ENCODE peak calls at places on chromosomes 16 and 17, in four cellular contexts. E, N, S and A are unnamed samples.
A peak's percentile ranks its signal among the peaks of the same experiment; 100 is the strongest.

GRCh38 chr17:60862482-60862881 is 184.8 kb downstream of the BCAS3 start:
- DNase-seq in N (no peak), S (no peak), E (no peak), A (no peak)

GRCh38 chr16:85611455-85612190 is 1.5 kb upstream of the GSE1 start:
- DNase-seq in E (peak; percentile 81), N (peak; percentile 82), S (peak; percentile 24), A (no peak)

GRCh38 chr17:32222621-32223020 is 43.0 kb upstream of the RHBDL3 start:
- DNase-seq in E (no peak), N (no peak), S (no peak), A (no peak)

GRCh38 chr17:51455931-51456330 is 195.6 kb downstream of the UTP18 start:
- DNase-seq in S (no peak), E (no peak), N (no peak), A (no peak)

GRCh38 chr17:61700252-61700651 is 109.2 kb upstream of the NACA2 start:
- DNase-seq in N (no peak), S (no peak), E (no peak), A (no peak)

GRCh38 chr17:36877774-36878173 is 59.5 kb upstream of the LHX1 start:
- DNase-seq in N (no peak), S (no peak), E (no peak), A (no peak)

GRCh38 chr16:75471723-75472634 is 7.5 kb upstream of the TMEM170A start:
- DNase-seq in S (no peak), E (peak; percentile 68), N (peak; percentile 64), A (peak; percentile 40)

GRCh38 chr16:22192261-22193133 is 13.6 kb upstream of the EEF2K start:
- DNase-seq in E (peak; percentile 84), N (peak; percentile 85), S (peak; percentile 85), A (no peak)

GRCh38 chr16:87210949-87211348 is 106.2 kb downstream of the C16orf95 start:
- DNase-seq in E (no peak), N (no peak), S (no peak), A (no peak)

DNA sequence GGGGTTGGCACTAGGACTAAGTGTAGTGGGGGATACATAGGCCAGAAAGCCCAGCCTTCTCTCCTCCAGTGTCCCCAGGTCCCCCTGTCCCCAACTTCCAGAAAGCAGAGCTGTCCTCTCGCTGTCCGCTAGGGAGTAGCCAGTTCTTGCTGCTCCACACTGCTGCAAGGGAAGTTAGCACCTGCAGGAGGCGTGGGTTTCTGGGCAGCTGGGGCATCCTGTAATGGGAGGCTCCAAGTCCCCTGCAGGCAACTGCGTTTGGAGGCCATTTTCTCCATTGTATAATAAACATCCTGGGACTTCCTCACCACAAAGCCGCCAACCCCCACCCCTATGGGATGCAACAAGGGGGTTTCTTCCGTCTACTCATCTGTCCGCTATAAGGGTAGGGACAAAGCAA is 1.7 kb downstream of the RPRML start:
- DNase-seq in S (no peak), N (no peak), E (peak; percentile 31), A (no peak)
- TF ChIP-seq CTCF in S (no peak), N (no peak), E (no peak), A (peak; percentile 50)

GRCh38 chr16:50245417-50246298 is 20.7 kb upstream of the ADCY7 start:
- DNase-seq in E (peak; percentile 79), N (no peak), S (no peak), A (peak; percentile 34)
- TF ChIP-seq CTCF in E (no peak), N (no peak), S (no peak), A (peak; percentile 13)

DNA sequence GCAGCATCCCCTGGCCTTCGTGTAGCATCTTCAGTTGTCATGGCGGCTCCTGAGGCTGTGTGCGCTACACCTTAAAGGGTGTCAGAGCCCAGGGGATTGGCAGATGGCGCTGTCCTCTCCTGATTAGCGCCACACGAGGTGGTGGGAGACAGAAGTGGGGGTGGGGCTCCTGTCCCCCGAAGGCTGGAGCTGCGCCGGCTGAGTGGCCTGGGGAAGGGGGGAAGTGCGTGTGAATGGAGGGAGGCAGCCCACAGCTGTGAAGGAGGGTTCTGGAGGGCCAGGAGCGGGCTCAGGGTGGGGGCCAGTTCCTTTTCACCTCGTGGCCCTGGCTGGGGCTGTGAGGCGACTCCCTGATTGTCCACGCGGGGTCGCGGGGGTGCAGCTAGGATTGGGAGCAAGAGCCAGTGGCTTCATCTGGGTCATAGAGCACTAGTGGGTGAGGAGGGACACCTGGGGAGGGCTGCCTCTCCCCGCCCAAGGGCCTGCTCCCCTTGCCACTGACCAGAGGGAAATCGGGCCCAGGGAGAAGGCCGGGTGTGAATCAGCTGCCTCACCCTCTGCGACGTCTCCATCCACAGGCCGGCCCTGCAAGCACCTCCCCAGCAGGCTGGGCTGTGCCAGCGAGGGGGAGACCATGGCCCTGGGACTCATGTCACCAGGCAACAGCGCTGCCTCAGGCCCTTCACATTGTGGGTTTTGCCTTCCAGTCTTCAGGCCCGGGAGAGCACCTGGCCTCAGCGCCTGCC is 14.1 kb downstream of the BAHCC1 start:
- DNase-seq in N (no peak), S (no peak), E (no peak), A (no peak)
- TF ChIP-seq CTCF in N (no peak), S (no peak), E (no peak), A (peak; percentile 25)

DNA sequence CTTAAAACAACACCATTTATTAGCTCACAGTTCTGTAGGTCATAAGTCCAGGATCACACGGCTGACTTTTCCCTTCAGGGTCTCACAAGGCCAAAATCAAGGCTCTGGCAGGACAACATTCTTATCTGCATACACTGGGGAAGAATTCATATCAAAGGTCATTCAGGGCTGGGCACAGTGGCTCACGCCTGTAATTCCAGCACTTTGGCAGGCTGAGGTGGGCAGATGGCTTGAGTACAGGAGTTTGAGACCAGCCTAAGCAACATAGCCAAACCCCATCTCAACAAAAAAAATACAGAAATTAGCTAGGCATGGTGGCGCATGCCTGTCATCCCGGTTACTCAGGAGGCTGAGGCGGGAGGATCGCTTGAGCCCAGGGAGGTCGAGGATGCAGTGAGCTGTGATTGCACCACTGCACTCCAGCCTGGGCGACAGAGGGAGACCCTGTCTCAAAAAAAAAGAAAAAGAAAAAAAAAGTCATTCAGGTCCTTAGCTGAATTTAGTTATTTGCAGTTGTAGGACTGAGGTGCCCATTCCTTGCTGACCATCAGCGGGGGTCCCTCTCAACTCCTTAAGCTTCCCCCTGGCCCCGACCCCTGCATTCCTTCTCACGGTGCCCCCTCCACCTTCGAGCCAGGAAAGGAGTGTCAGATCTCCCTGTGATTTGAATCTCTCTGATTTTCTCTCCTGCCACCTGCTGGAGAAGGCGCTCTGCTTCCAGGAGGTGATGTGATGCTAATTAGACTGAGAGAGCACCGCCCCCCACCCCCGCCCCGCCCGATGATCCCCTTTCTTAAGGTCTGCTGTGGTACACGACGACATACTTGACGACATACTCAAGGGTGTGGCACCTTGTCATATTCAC is 91.8 kb upstream of the CLEC18A start:
- DNase-seq in N (peak; percentile 58), S (no peak), E (peak; percentile 77), A (no peak)
- TF ChIP-seq CTCF in N (no peak), S (no peak), E (peak; percentile 38), A (peak; percentile 43)

DNA sequence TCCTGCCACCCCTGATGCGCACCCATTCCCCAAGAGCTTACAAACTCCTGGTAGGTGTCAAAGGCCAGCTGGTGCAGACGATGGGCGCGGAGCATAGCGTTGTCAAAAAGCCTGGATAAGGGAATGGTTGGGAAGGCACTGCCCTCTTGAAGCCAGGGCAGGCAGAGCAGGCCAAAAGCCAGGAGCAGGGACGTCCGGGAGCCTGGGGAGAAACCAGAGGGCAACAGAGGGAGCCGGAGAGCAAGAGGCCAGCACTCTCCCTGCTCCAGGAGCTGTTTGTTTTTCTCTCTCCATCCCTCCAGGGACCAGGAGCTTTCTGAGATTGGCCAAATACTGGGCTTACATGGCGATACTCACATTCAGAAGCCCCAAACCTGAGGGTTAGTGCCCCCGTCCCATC is 334 bp downstream of the GH1 start:
- DNase-seq in S (no peak), N (no peak), E (no peak), A (no peak)
- TF ChIP-seq CTCF in S (no peak), N (no peak), E (no peak), A (no peak)

GRCh38 chr17:73787721-73788051 is 143.4 kb upstream of the SDK2 start:
- DNase-seq in S (no peak), E (no peak), N (no peak), A (peak; percentile 81)

GRCh38 chr17:73792994-73793393 is 148.7 kb upstream of the SDK2 start:
- DNase-seq in N (no peak), S (no peak), E (no peak), A (no peak)

GRCh38 chr17:73794336-73794735 is 150.1 kb upstream of the SDK2 start:
- DNase-seq in N (no peak), S (no peak), E (no peak), A (no peak)

GRCh38 chr17:73791644-73792043 is 147.4 kb upstream of the SDK2 start:
- DNase-seq in E (no peak), S (no peak), N (no peak), A (no peak)

GRCh38 chr17:73791121-73791520 is 146.9 kb upstream of the SDK2 start:
- DNase-seq in S (no peak), E (no peak), N (no peak), A (no peak)
- TF ChIP-seq CTCF in S (no peak), E (no peak), N (no peak), A (no peak)

GRCh38 chr17:48184721-48185120 is 77.2 kb downstream of the SNX11 start:
- DNase-seq in E (no peak), N (no peak), S (no peak), A (no peak)

GRCh38 chr17:48179071-48179945 is 71.7 kb downstream of the SNX11 start:
- DNase-seq in S (no peak), E (no peak), N (no peak), A (no peak)

GRCh38 chr17:48178327-48178726 is 70.8 kb downstream of the SNX11 start:
- DNase-seq in S (no peak), N (no peak), E (no peak), A (no peak)

GRCh38 chr17:48180842-48181241 is 73.3 kb downstream of the SNX11 start:
- DNase-seq in E (no peak), N (no peak), S (no peak), A (no peak)

GRCh38 chr17:48181653-48182052 is 74.1 kb downstream of the SNX11 start:
- DNase-seq in N (no peak), E (peak; percentile 25), S (no peak), A (no peak)
- TF ChIP-seq CTCF in N (no peak), E (peak; percentile 22), S (no peak), A (peak; percentile 44)

GRCh38 chr16:48684148-48684547 is 74.2 kb upstream of the N4BP1 start:
- DNase-seq in N (no peak), E (no peak), S (no peak), A (no peak)

GRCh38 chr16:48676836-48677235 is 66.9 kb upstream of the N4BP1 start:
- DNase-seq in N (no peak), E (no peak), S (no peak), A (no peak)

GRCh38 chr16:48682971-48683370 is 73.0 kb upstream of the N4BP1 start:
- DNase-seq in E (no peak), S (no peak), N (no peak), A (no peak)

DNA sequence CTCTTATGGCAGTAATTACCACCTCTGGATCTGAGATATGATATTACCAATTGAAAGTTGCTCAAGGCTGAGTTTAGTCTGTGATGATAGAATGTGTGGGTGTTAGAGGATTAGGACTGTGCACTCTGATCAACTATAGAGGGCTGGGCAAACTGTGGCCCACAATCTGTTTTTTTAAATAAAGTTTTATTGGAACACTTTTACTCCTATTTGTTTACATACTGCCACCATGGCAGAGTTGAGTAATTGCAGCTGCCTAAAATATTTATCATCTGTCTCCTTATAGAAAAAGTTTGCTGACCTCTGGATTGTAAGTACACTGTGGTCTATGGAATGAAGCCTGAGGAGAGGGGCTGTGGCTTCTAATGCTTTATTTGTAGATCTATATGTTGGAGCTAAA is 71.5 kb upstream of the N4BP1 start:
- DNase-seq in N (no peak), E (no peak), S (no peak), A (no peak)
- TF ChIP-seq CTCF in N (no peak), E (no peak), S (no peak), A (no peak)

GRCh38 chr17:33739714-33740113 is 446.6 kb upstream of the ASIC2 start:
- DNase-seq in E (no peak), S (no peak), N (no peak), A (no peak)
- TF ChIP-seq CTCF in E (no peak), S (peak; percentile 39), N (no peak), A (no peak)